ENCODE peak calls at places on chromosome 9, in five cellular contexts. Z, F, E, K and P are unnamed samples.

GRCh38 chr9:120490888-120491595 is 88.9 kb downstream of the CDK5RAP2 start:
- DNase-seq in Z (peak; percentile 53), F (no peak), E (no peak), K (no peak), P (no peak)

GRCh38 chr9:91312717-91313325 is 48.9 kb downstream of the AUH start:
- DNase-seq in Z (no peak), F (peak; percentile 77), E (no peak), K (no peak), P (no peak)

GRCh38 chr9:37399336-37399735 is 23.2 kb upstream of the GRHPR start:
- DNase-seq in Z (no peak), F (no peak), E (no peak), K (no peak), P (no peak)

GRCh38 chr9:137397675-137398423 is 25.1 kb downstream of the EXD3 start:
- DNase-seq in Z (no peak), F (no peak), E (no peak), K (no peak), P (no peak)

GRCh38 chr9:89036862-89037261 is 45.6 kb downstream of the S1PR3 start:
- DNase-seq in Z (no peak), F (no peak), E (no peak), K (no peak), P (no peak)

GRCh38 chr9:78325343-78325742 is 28.4 kb downstream of the PSAT1 start:
- DNase-seq in Z (peak; percentile 88), F (no peak), E (no peak), K (no peak), P (no peak)

GRCh38 chr9:134404376-134405358 is 78.4 kb downstream of the RXRA start:
- DNase-seq in Z (no peak), F (no peak), E (no peak), K (no peak), P (no peak)

GRCh38 chr9:14173730-14174129 is 140.2 kb downstream of the NFIB start:
- DNase-seq in Z (no peak), F (no peak), E (no peak), K (no peak), P (no peak)

GRCh38 chr9:113746486-113746885 is 129.6 kb upstream of the ZNF618 start:
- DNase-seq in Z (no peak), F (no peak), E (no peak), K (no peak), P (no peak)

GRCh38 chr9:22447607-22448305 is 1.1 kb downstream of the DMRTA1 start:
- DNase-seq in Z (no peak), F (no peak), E (no peak), K (no peak), P (no peak)

GRCh38 chr9:38017149-38017884 is 51.7 kb downstream of the SHB start:
- DNase-seq in Z (peak; percentile 92), F (no peak), E (no peak), K (no peak), P (no peak)

GRCh38 chr9:90915693-90916092 is 114.1 kb downstream of the SYK start:
- DNase-seq in Z (no peak), F (no peak), E (no peak), K (no peak), P (no peak)